ENCODE peak calls at places on chromosome 21, in eight cellular contexts. W is HAP-1; B is A172; A is endothelial cell; O is skeletal muscle cell; D is activated T-helper 1 cell treated with anti-CD3 and anti-CD28 coated beads, Interleukin-2, amount 50 U/mL, for 16 hours; T is Calu3; C is stimulated activated CD4-positive, alpha-beta T cell treated with anti-CD3 and anti-CD28 coated beads, Interleukin-4, amount 100 ng/mL, for 48 hours. H is an unnamed sample.

GRCh38 chr21:45386336-45386727 is 18.6 kb upstream of the COL18A1 start:
- DNase-seq in O (no peak), T (peak; percentile 52), C (no peak), W (no peak), D (no peak), A (no peak), B (no peak), H (no peak)

GRCh38 chr21:27796106-27796505 is 829.2 kb upstream of the ADAMTS5 start:
- DNase-seq in C (no peak), B (no peak), W (no peak), D (no peak), T (no peak), A (no peak), O (peak; percentile 32), H (peak; percentile 40)

GRCh38 chr21:15601390-15601789 is 128.4 kb upstream of the USP25 start:
- DNase-seq in O (no peak), W (no peak), B (no peak), A (no peak), T (no peak), C (no peak), D (no peak), H (no peak)

GRCh38 chr21:35984654-35985366 is 75.5 kb downstream of the SETD4 start:
- DNase-seq in B (no peak), W (no peak), A (no peak), D (no peak), C (no peak), O (no peak), T (peak; percentile 34), H (no peak)

GRCh38 chr21:45601551-45601950 is 42.0 kb upstream of the PCBP3 start:
- DNase-seq in W (no peak), T (no peak), C (no peak), A (no peak), B (no peak), O (no peak), D (no peak), H (no peak)

GRCh38 chr21:16454371-16454770 is 724.6 kb downstream of the USP25 start:
- DNase-seq in A (no peak), O (no peak), W (no peak), B (peak; percentile 16), T (no peak), C (no peak), D (no peak), H (no peak)

GRCh38 chr21:45894891-45895777 is 86.4 kb upstream of the COL6A1 start:
- DNase-seq in W (no peak), B (no peak), A (no peak), C (no peak), D (no peak), T (no peak), O (no peak), H (no peak)

GRCh38 chr21:25938673-25939395 is 204.1 kb downstream of the GABPA start:
- DNase-seq in T (no peak), B (no peak), C (no peak), D (no peak), O (no peak), A (no peak), W (no peak), H (no peak)

GRCh38 chr21:34511154-34511553 is 856 bp downstream of the KCNE1 start:
- DNase-seq in T (no peak), B (peak; percentile 33), A (no peak), W (no peak), O (no peak), D (no peak), C (no peak), H (no peak)